ENCODE peak calls at places on chromosomes 1 and 21, in nine cellular contexts. O is left lung, Q is fibroblast of the aortic adventitia, H is neural progenitor cell, S is brain microvascular endothelial cell, X is fibroblast of lung, T is body of pancreas, A is dorsolateral prefrontal cortex, L is HFF-Myc. Y is an unnamed sample.

GRCh38 chr1:35085421-35085820 is 6.2 kb downstream of the ZMYM1 start:
- DNase-seq in H (no peak), L (no peak), X (peak; percentile 32), S (no peak), O (no peak), A (no peak), T (no peak), Q (no peak), Y (no peak)

GRCh38 chr1:155608888-155609225 is 1.2 kb upstream of the MSTO1 start:
- DNase-seq in H (no peak), S (no peak), X (no peak), O (no peak), L (no peak), A (no peak), T (no peak), Q (no peak), Y (no peak)

GRCh38 chr1:22080184-22080583 is 27.7 kb downstream of the CDC42 start:
- DNase-seq in A (no peak), Q (no peak), T (no peak), X (no peak), L (no peak), S (no peak), O (no peak), H (no peak), Y (no peak)

GRCh38 chr1:43293896-43294760 is 6.7 kb upstream of the TIE1 start:
- DNase-seq in O (no peak), L (peak; percentile 30), T (no peak), Q (peak; percentile 53), H (peak; percentile 37), S (peak; percentile 54), X (peak; percentile 78), A (peak; percentile 82), Y (peak; percentile 55)

GRCh38 chr1:157496121-157496526 is 56.2 kb downstream of the FCRL5 start:
- DNase-seq in L (peak; percentile 10), S (peak; percentile 55), O (no peak), Q (peak; percentile 57), H (peak; percentile 67), X (peak; percentile 2), A (peak; percentile 22), T (peak; percentile 43), Y (no peak)

GRCh38 chr1:223531742-223532341 is 133.7 kb downstream of the CAPN8 start:
- DNase-seq in O (no peak), S (peak; percentile 52), H (peak; percentile 72), X (peak; percentile 24), L (peak; percentile 12), Q (peak; percentile 35), T (peak; percentile 63), A (peak; percentile 59), Y (no peak)

GRCh38 chr1:160410412-160411005 is 10.1 kb downstream of the VANGL2 start:
- DNase-seq in X (peak; percentile 69), A (no peak), L (no peak), H (peak; percentile 94), Q (peak; percentile 33), T (no peak), S (no peak), O (no peak), Y (no peak)

GRCh38 chr1:7046314-7046713 is 261.1 kb downstream of the CAMTA1 start:
- DNase-seq in A (no peak), Q (peak; percentile 40), S (peak; percentile 66), O (peak; percentile 39), T (peak; percentile 27), L (peak; percentile 51), X (peak; percentile 92), H (peak; percentile 81), Y (peak; percentile 34)

GRCh38 chr1:31768407-31768806 is 4.3 kb upstream of the ADGRB2 start:
- DNase-seq in A (no peak), L (no peak), Q (no peak), T (no peak), H (no peak), X (no peak), O (no peak), S (no peak), Y (no peak)

GRCh38 chr21:33101300-33102005 is 31.5 kb downstream of the OLIG1 start:
- DNase-seq in S (no peak), O (no peak), L (no peak), A (no peak), X (no peak), Q (no peak), H (peak; percentile 49), T (no peak), Y (no peak)

GRCh38 chr1:245829194-245829593 is 674.4 kb downstream of the KIF26B start:
- DNase-seq in X (no peak), T (no peak), Q (no peak), H (no peak), S (no peak), L (no peak), A (no peak), O (no peak), Y (no peak)

GRCh38 chr1:68174173-68175113 is 57.9 kb downstream of the WLS start:
- DNase-seq in L (peak; percentile 72), Q (peak; percentile 98), O (peak; percentile 51), T (peak; percentile 82), H (peak; percentile 79), S (peak; percentile 97), A (peak; percentile 36), X (peak; percentile 98), Y (peak; percentile 91)

GRCh38 chr1:177209357-177209756 is 38.6 kb downstream of the BRINP2 start:
- DNase-seq in H (peak; percentile 28), X (peak; percentile 100), S (peak; percentile 97), A (peak; percentile 78), T (peak; percentile 57), Q (peak; percentile 100), O (peak; percentile 71), L (peak; percentile 99), Y (peak; percentile 90)

GRCh38 chr1:231419738-231420298 is 2.3 kb downstream of the EGLN1 start:
- DNase-seq in O (no peak), L (no peak), T (no peak), A (no peak), H (peak; percentile 5), X (peak; percentile 38), Q (no peak), S (no peak), Y (no peak)

GRCh38 chr1:201947697-201948008 is 1.3 kb upstream of the LMOD1 start:
- DNase-seq in A (no peak), H (no peak), T (no peak), S (no peak), Q (no peak), O (no peak), L (no peak), X (no peak), Y (no peak)

GRCh38 chr1:40058453-40059291 is 18.1 kb downstream of the CAP1 start:
- DNase-seq in Q (no peak), O (no peak), S (no peak), X (peak; percentile 48), H (no peak), T (no peak), L (no peak), A (no peak), Y (no peak)

DNA sequence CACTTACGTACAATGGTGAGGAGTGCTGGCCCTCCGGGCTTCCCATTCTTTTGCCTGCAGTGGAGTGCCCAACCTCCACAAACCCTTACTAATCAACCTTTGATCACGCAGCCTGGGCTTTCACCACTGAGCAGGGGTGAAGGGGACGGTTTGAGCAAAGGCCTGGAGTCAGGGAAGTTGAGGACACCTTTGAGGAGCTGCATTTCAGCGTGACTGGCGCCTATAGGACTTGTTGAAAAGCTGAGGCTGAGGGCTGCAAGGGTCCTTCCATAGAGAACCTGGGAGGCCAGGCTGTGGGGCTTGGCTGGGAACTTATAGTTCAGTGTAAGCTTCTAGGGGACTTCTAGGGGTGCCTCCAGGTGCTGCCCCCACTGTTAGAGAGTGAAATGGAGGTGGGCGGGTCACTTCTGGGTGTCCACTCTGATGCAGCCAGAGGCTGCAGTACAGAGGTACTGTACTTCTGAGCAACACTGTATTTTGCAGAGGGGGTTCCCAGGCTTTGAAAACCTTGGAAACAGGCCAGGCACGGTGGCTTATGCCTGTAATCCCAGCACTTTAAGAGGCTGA is 9.8 kb downstream of the SYTL1 start:
- DNase-seq in H (no peak), A (no peak), T (no peak), S (no peak), Q (no peak), X (no peak), L (no peak), O (no peak), Y (no peak)
- H3K4me3 ChIP-seq in H (peak overlapping the region; percentile 50), A (no peak overlapping the region), T (no peak overlapping the region), S (no peak overlapping the region), Q (no peak overlapping the region), X (no peak overlapping the region), L (no peak overlapping the region), O (no peak overlapping the region), Y (peak overlapping the region; percentile 23)

DNA sequence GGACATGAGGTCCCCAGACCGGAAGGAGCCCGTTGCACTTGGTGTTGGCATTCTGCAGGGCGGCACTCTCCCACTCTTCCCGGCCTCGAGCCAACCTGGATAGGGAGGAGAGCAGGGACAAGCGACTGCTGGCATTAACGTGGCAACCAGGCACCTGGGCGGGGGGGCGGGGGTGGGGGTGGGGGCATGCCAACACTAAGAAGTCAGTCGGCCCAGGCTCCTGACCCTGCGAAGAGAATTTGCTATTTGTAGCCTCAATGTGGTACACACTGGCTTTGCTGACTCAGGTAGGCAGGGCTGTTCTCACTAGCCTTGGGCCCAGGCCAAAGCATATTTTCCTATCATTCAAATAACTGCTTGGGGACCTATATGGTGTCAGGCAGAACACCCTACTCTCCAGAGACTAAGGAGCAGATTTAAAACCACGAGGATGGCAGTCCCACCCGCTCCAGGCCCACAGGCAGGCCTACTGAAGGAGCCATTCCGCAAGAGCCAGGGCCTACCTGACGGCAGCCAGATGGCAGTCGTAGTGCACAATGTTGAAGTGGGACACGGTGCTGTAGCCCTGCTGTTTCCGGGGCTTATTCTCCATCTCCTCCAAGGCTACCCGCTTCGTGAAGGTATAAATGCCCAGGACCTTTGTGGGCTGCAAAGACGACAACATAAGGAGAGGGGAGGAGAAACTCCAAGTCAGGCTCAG is 123.7 kb downstream of the UBR4 start:
- DNase-seq in Q (no peak), A (no peak), O (peak; percentile 63), T (peak; percentile 87), H (no peak), L (no peak), X (no peak), S (no peak), Y (no peak)
- TF ChIP-seq CTCF in Q (no peak), A (no peak), O (no peak), T (no peak), H (no peak), L (no peak), X (no peak), S (no peak), Y (no peak)

DNA sequence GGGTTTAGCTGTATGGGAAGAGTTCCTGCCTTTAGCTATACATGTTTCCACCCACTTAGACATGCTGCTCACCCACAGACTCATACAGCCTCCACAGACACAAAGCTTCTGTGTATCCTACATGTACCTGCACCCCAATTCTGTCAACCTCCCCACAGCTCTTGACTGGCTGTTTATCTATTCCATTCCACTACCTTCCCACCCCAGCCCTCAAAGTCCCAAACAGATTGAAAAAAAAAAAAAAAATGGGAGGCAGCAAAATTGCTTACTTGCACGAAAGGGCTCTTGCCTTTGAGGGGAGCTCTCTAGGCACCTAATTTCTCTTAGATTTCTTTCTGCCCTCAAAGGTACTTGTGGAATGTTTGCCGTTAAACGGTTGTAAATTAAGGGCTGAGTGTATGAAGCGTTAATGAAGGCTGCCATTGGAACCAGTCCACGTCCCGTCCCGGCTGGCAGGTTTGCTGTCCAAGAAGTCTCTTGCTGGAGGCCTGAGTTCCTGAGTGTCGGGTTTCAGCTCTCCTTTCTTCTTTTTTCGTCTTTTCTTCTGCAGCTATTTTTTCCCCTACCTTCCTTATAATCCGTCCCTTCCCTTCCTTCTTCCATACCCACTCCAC is 43.6 kb downstream of the PBX1 start:
- DNase-seq in L (no peak), X (peak; percentile 86), Q (peak; percentile 67), H (peak; percentile 81), O (peak; percentile 66), S (peak; percentile 32), T (peak; percentile 81), A (peak; percentile 35), Y (peak; percentile 81)
- H3K4me3 ChIP-seq in L (peak overlapping the region; percentile 12), X (peak overlapping the region; percentile 3), Q (peak overlapping the region; percentile 13), H (peak overlapping the region; percentile 31), O (no peak overlapping the region), S (no peak overlapping the region), T (no peak overlapping the region), A (no peak overlapping the region), Y (no peak overlapping the region)

GRCh38 chr1:233364695-233365539 is 37.4 kb downstream of the MAP3K21 start:
- DNase-seq in X (peak; percentile 19), A (no peak), Q (peak; percentile 50), L (peak; percentile 7), S (no peak), T (no peak), O (no peak), H (no peak), Y (no peak)
- TF ChIP-seq CTCF in X (peak; percentile 66), A (peak; percentile 81), Q (peak; percentile 74), L (peak; percentile 53), S (peak; percentile 53), T (peak; percentile 56), O (peak; percentile 69), H (peak; percentile 81), Y (peak; percentile 64)